ENCODE peak calls at places on chromosome 14, in nine cellular contexts. J is C1 segment of cervical spinal cord; S is WERI-Rb-1; P is T-cell; F is IMR-90; Z is GM04503; G is AG08395; M is activated CD4-positive, alpha-beta T cell treated with anti-CD3 and anti-CD28 coated beads, Interleukin-2, amount 50 U/mL, for 48 hours; I is mammary epithelial cell. U is an unnamed sample.

GRCh38 chr14:29926701-29927595 is 699 bp downstream of the PRKD1 start:
- DNase-seq in M (no peak), S (peak), I (peak), J (peak), G (peak), P (no peak), F (peak), Z (no peak), U (peak)

GRCh38 chr14:34826661-34827060 is 48.5 kb downstream of the BAZ1A start:
- DNase-seq in S (no peak), M (no peak), P (no peak), J (no peak), I (peak), G (peak), F (peak), Z (no peak), U (no peak)

GRCh38 chr14:61516957-61517356 is 178.4 kb upstream of the HIF1A start:
- DNase-seq in I (no peak), J (no peak), S (no peak), F (no peak), Z (no peak), G (peak), P (no peak), M (no peak), U (no peak)

GRCh38 chr14:65412881-65413738 is 580 bp downstream of the FUT8 start:
- DNase-seq in S (peak), F (peak), P (no peak), M (peak), Z (no peak), J (peak), I (peak), G (no peak), U (no peak)

GRCh38 chr14:92540472-92541048 is 27.0 kb downstream of the RIN3 start:
- DNase-seq in Z (peak), P (no peak), M (no peak), S (no peak), I (peak), J (peak), G (peak), F (peak), U (peak)

GRCh38 chr14:102215071-102215470 is 75.4 kb downstream of the WDR20 start:
- DNase-seq in S (no peak), P (no peak), I (no peak), J (peak), F (peak), Z (peak), G (peak), M (no peak), U (no peak)

GRCh38 chr14:21234112-21234511 is 35.1 kb downstream of the HNRNPC start:
- DNase-seq in P (no peak), S (no peak), F (no peak), I (no peak), M (no peak), Z (no peak), G (no peak), J (no peak), U (no peak)

GRCh38 chr14:36751116-36751515 is 89.5 kb downstream of the PAX9 start:
- DNase-seq in I (no peak), M (no peak), S (no peak), Z (no peak), F (no peak), J (no peak), G (no peak), P (no peak), U (no peak)

GRCh38 chr14:20454359-20454644 is 310 bp downstream of the OSGEP start:
- DNase-seq in Z (no peak), J (no peak), G (no peak), P (peak), I (no peak), S (no peak), M (peak), F (peak), U (no peak)

U was measured in substantia nigra.